ENCODE peak calls at places on chromosome 2, in seven cellular contexts. One of them, this sample, is unnamed.
A peak's percentile ranks its signal among the peaks of the same experiment; 100 is the strongest.

GRCh38 chr2:160499865-160500264 is 6.3 kb upstream of the RBMS1 start:
- DNase-seq in activated naive CD4-positive, alpha-beta T cell: no peak
- DNase-seq in CD8-positive, alpha-beta memory T cell: no peak
- DNase-seq in C1 segment of cervical spinal cord: no peak
- DNase-seq in GM13976: no peak
- DNase-seq in ovary: no peak
- DNase-seq in NCI-H1092: no peak
- DNase-seq in this sample: no peak

GRCh38 chr2:69509011-69509749 is 71.9 kb upstream of the NFU1 start:
- DNase-seq in activated naive CD4-positive, alpha-beta T cell: no peak
- DNase-seq in CD8-positive, alpha-beta memory T cell: no peak
- DNase-seq in C1 segment of cervical spinal cord: no peak
- DNase-seq in GM13976: no peak
- DNase-seq in ovary: no peak
- DNase-seq in NCI-H1092: no peak
- DNase-seq in this sample: peak; percentile 72

GRCh38 chr2:204115692-204116091 is 179.1 kb downstream of the ICOS start:
- DNase-seq in activated naive CD4-positive, alpha-beta T cell: no peak
- DNase-seq in CD8-positive, alpha-beta memory T cell: no peak
- DNase-seq in C1 segment of cervical spinal cord: no peak
- DNase-seq in GM13976: no peak
- DNase-seq in ovary: no peak
- DNase-seq in NCI-H1092: no peak
- DNase-seq in this sample: no peak

GRCh38 chr2:100365434-100365833 is 43.1 kb upstream of the LONRF2 start:
- DNase-seq in activated naive CD4-positive, alpha-beta T cell: no peak
- DNase-seq in CD8-positive, alpha-beta memory T cell: no peak
- DNase-seq in C1 segment of cervical spinal cord: no peak
- DNase-seq in GM13976: no peak
- DNase-seq in ovary: no peak
- DNase-seq in NCI-H1092: peak; percentile 56
- DNase-seq in this sample: no peak

GRCh38 chr2:57809230-57809629 is 237.4 kb upstream of the VRK2 start:
- DNase-seq in activated naive CD4-positive, alpha-beta T cell: no peak
- DNase-seq in CD8-positive, alpha-beta memory T cell: no peak
- DNase-seq in C1 segment of cervical spinal cord: no peak
- DNase-seq in GM13976: peak; percentile 39
- DNase-seq in ovary: no peak
- DNase-seq in NCI-H1092: no peak
- DNase-seq in this sample: no peak

GRCh38 chr2:121596221-121597080 is 52.8 kb downstream of the CLASP1 start:
- DNase-seq in activated naive CD4-positive, alpha-beta T cell: no peak
- DNase-seq in CD8-positive, alpha-beta memory T cell: no peak
- DNase-seq in C1 segment of cervical spinal cord: no peak
- DNase-seq in GM13976: peak; percentile 41
- DNase-seq in ovary: no peak
- DNase-seq in NCI-H1092: no peak
- DNase-seq in this sample: no peak

GRCh38 chr2:241490444-241490760 is 18.0 kb downstream of the STK25 start:
- DNase-seq in activated naive CD4-positive, alpha-beta T cell: no peak
- DNase-seq in CD8-positive, alpha-beta memory T cell: no peak
- DNase-seq in C1 segment of cervical spinal cord: no peak
- DNase-seq in GM13976: no peak
- DNase-seq in ovary: no peak
- DNase-seq in NCI-H1092: no peak
- DNase-seq in this sample: no peak

GRCh38 chr2:152056418-152056817 is 42.4 kb downstream of the CACNB4 start:
- DNase-seq in activated naive CD4-positive, alpha-beta T cell: no peak
- DNase-seq in CD8-positive, alpha-beta memory T cell: no peak
- DNase-seq in C1 segment of cervical spinal cord: no peak
- DNase-seq in GM13976: no peak
- DNase-seq in ovary: no peak
- DNase-seq in NCI-H1092: no peak
- DNase-seq in this sample: no peak

GRCh38 chr2:209596275-209596674 is 172.4 kb downstream of the MAP2 start:
- DNase-seq in activated naive CD4-positive, alpha-beta T cell: no peak
- DNase-seq in CD8-positive, alpha-beta memory T cell: no peak
- DNase-seq in C1 segment of cervical spinal cord: no peak
- DNase-seq in GM13976: no peak
- DNase-seq in ovary: no peak
- DNase-seq in NCI-H1092: no peak
- DNase-seq in this sample: no peak

GRCh38 chr2:9422321-9423099 is 818 bp downstream of the ITGB1BP1 start:
- DNase-seq in activated naive CD4-positive, alpha-beta T cell: no peak
- DNase-seq in CD8-positive, alpha-beta memory T cell: peak; percentile 39
- DNase-seq in C1 segment of cervical spinal cord: no peak
- DNase-seq in GM13976: peak; percentile 70
- DNase-seq in ovary: no peak
- DNase-seq in NCI-H1092: no peak
- DNase-seq in this sample: peak; percentile 60

GRCh38 chr2:149767516-149767974 is 180.0 kb upstream of the MMADHC start:
- DNase-seq in activated naive CD4-positive, alpha-beta T cell: no peak
- DNase-seq in CD8-positive, alpha-beta memory T cell: no peak
- DNase-seq in C1 segment of cervical spinal cord: no peak
- DNase-seq in GM13976: no peak
- DNase-seq in ovary: no peak
- DNase-seq in NCI-H1092: no peak
- DNase-seq in this sample: no peak

This sample was measured in dorsolateral prefrontal cortex.